ENCODE peak calls at places on chromosomes 16 and 17, in six cellular contexts. S is SK-N-SH, T is K562, C is HCT116, I is H1, O is GM12878. N is an unnamed sample.

GRCh38 chr17:17220529-17220928 is 14.4 kb upstream of the PLD6 start:
- DNase-seq in O (no peak), I (no peak), S (no peak), C (no peak), T (no peak), N (no peak)

GRCh38 chr17:37744961-37745800 is at the start of gene HNF1B:
- DNase-seq in I (no peak), T (no peak), O (no peak), C (no peak), S (no peak), N (no peak)

GRCh38 chr16:64982581-64982980 is 139.3 kb downstream of the CDH11 start:
- DNase-seq in I (no peak), O (no peak), S (no peak), T (no peak), C (no peak), N (no peak)

GRCh38 chr16:85898521-85899442 is at the start of gene IRF8:
- DNase-seq in O (peak), T (no peak), I (no peak), S (peak), C (no peak), N (no peak)

GRCh38 chr16:75599452-75600277 is 23.4 kb downstream of the ADAT1 start:
- DNase-seq in T (no peak), O (no peak), C (no peak), I (no peak), S (no peak), N (no peak)

GRCh38 chr17:63774141-63774981 is at the start of gene DDX42:
- DNase-seq in O (no peak), T (peak), I (no peak), S (peak), C (no peak), N (no peak)

GRCh38 chr17:20179031-20179430 is 169.9 kb downstream of the SPECC1 start:
- DNase-seq in I (no peak), O (no peak), T (no peak), C (no peak), S (no peak), N (no peak)

GRCh38 chr17:81427446-81428120 is 32.3 kb downstream of the BAHCC1 start:
- DNase-seq in I (no peak), O (no peak), S (peak), C (no peak), T (no peak), N (peak)

GRCh38 chr17:79814966-79815835 is 18.3 kb upstream of the CBX8 start:
- DNase-seq in I (no peak), O (no peak), T (no peak), C (no peak), S (no peak), N (peak)
- TF ChIP-seq JUND in I (no peak), O (no peak), T (no peak), C (no peak), S (no peak), N (no peak)

GRCh38 chr17:42754782-42755181 is 6.2 kb upstream of the RAMP2 start:
- DNase-seq in S (no peak), T (no peak), C (no peak), I (no peak), O (no peak), N (no peak)
- TF ChIP-seq JUND in S (no peak), T (no peak), C (no peak), I (no peak), O (no peak), N (no peak)

DNA sequence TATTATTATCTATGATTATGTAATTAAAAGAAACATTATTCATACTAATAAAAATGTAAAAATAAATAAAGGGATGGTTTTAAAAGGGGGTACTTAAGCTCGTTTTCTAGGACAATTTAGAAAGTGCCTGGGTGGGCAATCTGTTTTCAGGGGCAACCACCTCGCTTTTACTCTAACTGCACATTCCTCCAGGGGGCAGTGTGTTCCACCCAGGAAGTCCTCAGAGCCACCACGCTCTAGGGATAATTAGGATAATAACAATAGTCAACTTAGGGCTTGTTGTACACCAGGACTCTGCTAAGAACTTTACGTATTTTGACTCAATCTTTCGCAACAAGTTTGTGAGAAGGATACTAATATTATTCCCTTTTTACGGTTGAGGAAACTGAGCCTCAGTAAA is 396.7 kb upstream of the MAF start:
- DNase-seq in C (no peak), O (no peak), T (peak), S (peak), I (no peak), N (no peak)
- TF ChIP-seq JUND in C (no peak), O (no peak), T (no peak), S (no peak), I (no peak), N (no peak)

DNA sequence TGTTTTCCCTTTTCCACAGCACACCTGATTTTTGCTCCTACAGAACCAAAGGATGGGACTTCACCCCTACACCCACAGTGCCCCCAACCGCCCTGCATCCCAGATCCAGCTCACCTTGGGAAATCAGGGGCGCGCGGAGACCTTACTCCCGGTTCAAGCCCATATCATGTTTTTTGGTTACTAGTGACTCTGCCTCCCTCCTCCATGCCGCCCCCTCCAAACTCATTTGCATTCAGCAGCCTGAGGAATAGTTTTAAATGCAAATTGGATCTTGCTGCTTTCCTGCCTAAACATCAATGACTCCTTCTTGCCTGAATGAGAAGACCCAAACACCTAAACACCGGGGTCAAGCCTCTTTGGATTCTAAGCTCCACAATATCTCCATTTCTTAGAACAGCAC is 331.8 kb downstream of the TMEM114 start:
- DNase-seq in C (no peak), S (no peak), T (no peak), O (no peak), I (no peak), N (no peak)
- TF ChIP-seq JUND in C (no peak), S (no peak), T (no peak), O (no peak), I (no peak), N (no peak)

DNA sequence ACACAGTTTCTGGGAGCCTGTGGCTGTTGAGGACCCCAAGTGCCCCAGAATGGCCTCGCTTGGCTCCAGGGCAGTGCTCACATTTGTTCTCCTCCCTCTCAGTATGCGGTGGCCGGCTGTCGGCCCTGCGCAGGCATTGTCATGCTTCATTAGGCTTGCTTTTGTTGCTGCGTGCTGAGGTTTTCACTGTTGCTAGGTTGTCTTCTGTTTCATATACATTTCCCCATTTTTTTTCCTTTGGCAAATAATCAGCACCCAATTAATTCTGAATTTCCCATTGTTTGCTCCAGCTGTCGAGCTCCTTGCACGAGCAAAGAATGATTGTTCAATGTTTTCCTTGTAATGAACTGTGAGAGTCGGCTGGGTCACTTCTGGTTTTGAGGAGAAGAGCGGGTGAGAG is 185.6 kb upstream of the NLRP1 start:
- DNase-seq in S (no peak), T (no peak), I (no peak), O (no peak), C (no peak), N (no peak)
- TF ChIP-seq JUND in S (no peak), T (no peak), I (no peak), O (no peak), C (no peak), N (no peak)

GRCh38 chr16:27195941-27196595 is 7.3 kb upstream of the KDM8 start:
- DNase-seq in O (no peak), C (no peak), T (no peak), I (no peak), S (no peak), N (no peak)
- TF ChIP-seq JUND in O (no peak), C (no peak), T (no peak), I (no peak), S (no peak), N (no peak)

DNA sequence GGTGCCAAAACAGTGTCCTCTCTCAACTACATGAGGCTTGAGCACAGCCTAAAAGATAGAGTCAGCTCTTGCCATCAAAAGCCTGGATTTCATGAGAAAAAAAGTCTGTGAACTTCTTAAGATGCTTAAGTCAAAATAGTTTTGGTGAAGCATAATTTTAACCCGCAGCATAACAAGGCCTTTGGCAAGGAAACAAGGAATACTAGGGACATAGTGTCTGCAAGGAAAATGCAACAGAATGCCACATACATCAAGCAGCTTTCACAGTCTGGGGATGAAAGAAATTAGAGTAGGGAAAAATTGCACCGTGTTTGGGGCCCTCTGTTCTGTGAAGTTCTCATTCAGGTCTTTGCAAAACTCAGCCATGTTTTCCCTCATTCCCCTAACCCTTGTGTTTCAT is 116.2 kb downstream of the ANKFN1 start:
- DNase-seq in T (no peak), C (no peak), S (no peak), I (no peak), O (no peak), N (no peak)
- TF ChIP-seq JUND in T (no peak), C (no peak), S (no peak), I (no peak), O (no peak), N (no peak)

GRCh38 chr16:48452991-48453760 is 68.0 kb upstream of the SIAH1 start:
- DNase-seq in S (no peak), O (no peak), I (no peak), C (no peak), T (no peak), N (no peak)
- TF ChIP-seq JUND in S (no peak), O (no peak), I (no peak), C (no peak), T (no peak), N (no peak)

N was measured in T47D.